ENCODE peak calls at places on chromosomes 6 and 20, in eight cellular contexts. N is thoracic aorta; R is right lobe of liver; T is cardiac muscle cell; D is heart right ventricle; W is naive thymus-derived CD4-positive, alpha-beta T cell; G is vagina; K is mesendoderm. O is an unnamed sample. For H3K27me3 and H3K36me3, the result is how much of the 10 kb centered on the place peaks cover.

GRCh38 chr20:17140894-17141293 is 85.9 kb upstream of the PCSK2 start:
- DNase-seq in N (no peak), R (no peak), T (no peak), D (no peak), W (no peak), G (no peak), K (no peak), O (no peak)

GRCh38 chr20:46127396-46128010 is 9.4 kb downstream of the CD40 start:
- DNase-seq in N (no peak), R (no peak), T (no peak), D (no peak), W (no peak), G (no peak), K (no peak), O (no peak)

GRCh38 chr6:108027594-108027993 is 46.9 kb downstream of the OSTM1 start:
- DNase-seq in N (no peak), R (no peak), T (peak), D (no peak), W (no peak), G (no peak), K (peak), O (no peak)

GRCh38 chr6:137015943-137016342 is 28.8 kb downstream of the IL20RA start:
- DNase-seq in N (no peak), R (no peak), T (no peak), D (no peak), W (no peak), G (no peak), K (no peak), O (no peak)

GRCh38 chr6:36911946-36912555 is 26.3 kb downstream of the C6orf89 start:
- DNase-seq in N (no peak), R (no peak), T (no peak), D (no peak), W (peak), G (no peak), K (no peak), O (no peak)

GRCh38 chr20:59598625-59599310 is 5.6 kb upstream of the PHACTR3 start:
- DNase-seq in N (no peak), R (peak), T (peak), D (peak), W (no peak), G (no peak), K (peak), O (no peak)

GRCh38 chr6:109165392-109165964 is 70.2 kb downstream of the CEP57L1 start:
- DNase-seq in N (no peak), R (no peak), T (peak), D (no peak), W (no peak), G (no peak), K (peak), O (no peak)

GRCh38 chr20:4320284-4320683 is 304.9 kb upstream of the RNF24 start:
- DNase-seq in N (no peak), R (no peak), T (no peak), D (no peak), W (no peak), G (no peak), K (no peak), O (no peak)

GRCh38 chr6:147949981-147950622 is 392.5 kb upstream of the SASH1 start:
- DNase-seq in N (no peak), R (no peak), T (peak), D (no peak), W (no peak), G (no peak), K (no peak), O (no peak)

GRCh38 chr20:41356951-41357350 is 9.7 kb downstream of the EMILIN3 start:
- DNase-seq in N (no peak), R (no peak), T (no peak), D (no peak), W (no peak), G (no peak), K (no peak), O (no peak)

GRCh38 chr6:147900191-147900830 is 391.8 kb downstream of the SAMD5 start:
- DNase-seq in N (no peak), R (no peak), T (no peak), D (no peak), W (no peak), G (no peak), K (peak), O (no peak)

GRCh38 chr6:134117409-134117808 is 65.0 kb upstream of the SLC2A12 start:
- DNase-seq in N (no peak), R (no peak), T (peak), D (no peak), W (no peak), G (no peak), K (no peak), O (no peak)

GRCh38 chr6:40251609-40252008 is 317.3 kb upstream of the MOCS1 start:
- DNase-seq in N (no peak), R (no peak), T (no peak), D (no peak), W (no peak), G (no peak), K (no peak), O (no peak)

GRCh38 chr6:105591053-105591452 is 188.2 kb upstream of the PREP start:
- DNase-seq in N (no peak), R (no peak), T (peak), D (no peak), W (no peak), G (no peak), K (peak), O (no peak)

GRCh38 chr20:3180319-3180718 is 7.0 kb upstream of the LZTS3 start:
- DNase-seq in N (no peak), R (peak), T (no peak), D (no peak), W (no peak), G (no peak), K (no peak), O (no peak)

GRCh38 chr20:11849270-11849920 is 68.3 kb upstream of the BTBD3 start:
- DNase-seq in N (no peak), R (no peak), T (peak), D (no peak), W (no peak), G (no peak), K (no peak), O (no peak)

GRCh38 chr6:10099648-10100047 is 315.2 kb downstream of the TFAP2A start:
- DNase-seq in N (no peak), R (no peak), T (no peak), D (no peak), W (no peak), G (no peak), K (no peak), O (no peak)

GRCh38 chr6:55040102-55040848 is 134.0 kb upstream of the HCRTR2 start:
- DNase-seq in N (no peak), R (no peak), T (peak), D (no peak), W (no peak), G (no peak), K (no peak), O (no peak)

GRCh38 chr6:139514819-139515218 is 140.4 kb upstream of the CITED2 start:
- DNase-seq in N (no peak), R (no peak), T (no peak), D (no peak), W (no peak), G (no peak), K (peak), O (no peak)

GRCh38 chr6:167058261-167058660 is 59.1 kb downstream of the CEP43 start:
- DNase-seq in N (no peak), R (no peak), T (peak), D (no peak), W (no peak), G (no peak), K (no peak), O (no peak)

GRCh38 chr20:37990571-37991151 is 42.6 kb downstream of the TTI1 start:
- DNase-seq in N (no peak), R (no peak), T (peak), D (peak), W (no peak), G (no peak), K (no peak), O (no peak)

GRCh38 chr20:44692932-44693476 is 22.2 kb upstream of the CCN5 start:
- DNase-seq in N (peak), R (no peak), T (peak), D (peak), W (no peak), G (no peak), K (peak), O (peak)

GRCh38 chr20:4064118-4064962 is 49.0 kb upstream of the RNF24 start:
- DNase-seq in N (peak), R (peak), T (peak), D (peak), W (no peak), G (no peak), K (peak), O (peak)

GRCh38 chr6:168968228-168968627 is 285.4 kb downstream of the THBS2 start:
- DNase-seq in N (no peak), R (no peak), T (peak), D (no peak), W (peak), G (no peak), K (peak), O (peak)

GRCh38 chr20:1935696-1936366 is 40.6 kb downstream of the SIRPA start:
- DNase-seq in N (no peak), R (peak), T (peak), D (peak), W (no peak), G (no peak), K (no peak), O (no peak)

GRCh38 chr20:4300921-4301320 is 285.6 kb upstream of the RNF24 start:
- DNase-seq in N (no peak), R (no peak), T (no peak), D (no peak), W (no peak), G (no peak), K (no peak), O (no peak)

GRCh38 chr20:57586370-57586793 is 25.5 kb downstream of the PCK1 start:
- DNase-seq in N (no peak), R (peak), T (no peak), D (no peak), W (no peak), G (no peak), K (no peak), O (no peak)

GRCh38 chr6:106381871-106382270 is 21.4 kb downstream of the CRYBG1 start:
- DNase-seq in N (no peak), R (no peak), T (no peak), D (no peak), W (no peak), G (no peak), K (no peak), O (no peak)

GRCh38 chr6:81785340-81785739 is 32.9 kb upstream of the TENT5A start:
- DNase-seq in N (no peak), R (no peak), T (no peak), D (no peak), W (no peak), G (no peak), K (no peak), O (no peak)

GRCh38 chr6:55957961-55958422 is 82.6 kb upstream of the BMP5 start:
- DNase-seq in N (no peak), R (no peak), T (peak), D (no peak), W (no peak), G (no peak), K (no peak), O (no peak)

GRCh38 chr20:22339946-22340345 is 244.4 kb downstream of the FOXA2 start:
- DNase-seq in N (no peak), R (no peak), T (no peak), D (no peak), W (no peak), G (no peak), K (no peak), O (no peak)

GRCh38 chr6:131728296-131728939 is 17.6 kb upstream of the CTAGE9 start:
- DNase-seq in N (no peak), R (no peak), T (no peak), D (no peak), W (no peak), G (no peak), K (no peak), O (no peak)

GRCh38 chr6:111057074-111057752 is 30.1 kb upstream of the SLC16A10 start:
- DNase-seq in N (no peak), R (no peak), T (peak), D (no peak), W (peak), G (no peak), K (peak), O (no peak)

GRCh38 chr20:9506964-9507369 is 7.4 kb upstream of the LAMP5 start:
- DNase-seq in N (no peak), R (no peak), T (no peak), D (peak), W (no peak), G (no peak), K (peak), O (no peak)

GRCh38 chr20:60365063-60365640 is 406.9 kb downstream of the CDH26 start:
- DNase-seq in N (no peak), R (no peak), T (no peak), D (no peak), W (no peak), G (no peak), K (peak), O (no peak)

GRCh38 chr6:11785953-11786579 is 7.5 kb upstream of the ADTRP start:
- DNase-seq in N (no peak), R (no peak), T (no peak), D (no peak), W (no peak), G (no peak), K (no peak), O (no peak)

GRCh38 chr6:128723667-128724066 is 159.3 kb upstream of the LAMA2 start:
- DNase-seq in N (no peak), R (no peak), T (no peak), D (no peak), W (no peak), G (no peak), K (no peak), O (no peak)

GRCh38 chr6:31300797-31301196 is 28.9 kb upstream of the HLA-C start:
- DNase-seq in N (no peak), R (no peak), T (no peak), D (no peak), W (no peak), G (no peak), K (no peak), O (no peak)

GRCh38 chr6:170447561-170447930 is 105.6 kb downstream of the PSMB1 start:
- DNase-seq in N (no peak), R (no peak), T (no peak), D (no peak), W (no peak), G (no peak), K (no peak), O (no peak)
- H3K27me3 ChIP-seq in N (under half), R (under half), T (under half), D (under half), W (under half), G (under half), K (under half), O (under half)

GRCh38 chr6:2949121-2949520 is 22.2 kb downstream of the SERPINB6 start:
- DNase-seq in N (no peak), R (no peak), T (no peak), D (no peak), W (no peak), G (no peak), K (no peak), O (no peak)
- H3K36me3 ChIP-seq in N (under half), R (under half), T (under half), D (under half), W (under half), G (under half), K (under half), O (under half)

GRCh38 chr20:25120462-25120861 is 38.5 kb upstream of the VSX1 start:
- DNase-seq in N (no peak), R (no peak), T (no peak), D (no peak), W (no peak), G (no peak), K (no peak), O (no peak)
- H3K27me3 ChIP-seq in N (under half), R (under half), T (under half), D (under half), W (under half), G (under half), K (under half), O (under half)

DNA sequence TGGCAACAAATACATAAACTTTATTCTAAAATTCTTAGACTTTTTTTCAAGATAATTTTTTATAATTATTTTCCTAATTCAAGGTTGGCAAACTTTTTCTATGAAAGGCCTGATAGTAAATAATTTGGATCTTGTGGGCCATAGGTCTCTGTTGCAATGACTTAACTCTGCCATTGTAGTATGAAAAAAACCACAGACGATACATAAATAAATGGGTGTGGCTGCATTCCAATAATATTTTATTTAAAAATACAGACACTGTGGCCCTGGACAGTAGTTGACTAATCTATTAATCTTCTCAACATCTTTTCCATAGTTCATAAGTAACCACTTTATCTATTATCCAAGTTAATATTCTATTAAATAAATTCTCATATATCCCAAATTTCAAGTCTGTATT is 281.1 kb downstream of the SYNE1 start:
- DNase-seq in N (no peak), R (no peak), T (no peak), D (no peak), W (no peak), G (no peak), K (no peak), O (no peak)
- H3K36me3 ChIP-seq in N (half or more), R (under half), T (half or more), D (under half), W (under half), G (under half), K (under half), O (under half)

DNA sequence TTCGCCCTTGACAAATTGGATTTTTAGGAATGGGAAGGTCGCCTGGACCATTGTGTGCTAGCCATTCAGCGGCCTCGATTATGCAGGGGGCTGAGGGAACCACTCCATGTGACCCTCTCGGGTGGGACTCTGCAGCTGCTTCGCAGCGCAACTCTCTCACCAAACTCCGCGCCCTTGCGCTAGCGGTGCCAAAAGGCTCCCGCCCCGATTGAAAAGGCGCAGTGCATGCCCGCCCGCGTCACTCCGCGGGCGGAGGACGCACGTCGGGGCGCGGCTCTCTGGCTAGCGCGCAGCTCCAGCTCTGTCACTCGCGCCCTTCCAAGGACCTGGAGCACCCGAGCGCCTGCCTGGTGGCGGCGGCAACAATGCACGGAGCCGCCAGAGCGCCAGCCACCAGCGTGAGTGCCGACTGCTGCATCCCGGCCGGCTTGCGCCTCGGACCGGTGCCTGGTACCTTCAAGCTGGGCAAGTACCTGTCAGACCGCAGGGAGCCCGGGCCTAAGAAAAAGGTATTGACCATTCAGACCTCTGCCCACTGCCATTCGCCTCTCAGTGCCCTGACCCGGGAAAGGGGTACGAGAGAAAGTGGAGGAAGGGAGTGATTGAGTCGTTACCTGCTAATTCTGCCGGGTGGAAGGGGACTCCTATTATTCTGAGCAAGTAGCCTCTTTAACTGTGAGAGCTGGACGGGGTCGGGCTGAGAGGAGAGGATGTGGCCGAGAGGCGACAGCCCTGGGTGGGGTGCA is at the start of gene PRDM13:
- DNase-seq in N (no peak), R (no peak), T (no peak), D (no peak), W (no peak), G (no peak), K (peak), O (no peak)
- H3K27me3 ChIP-seq in N (half or more), R (half or more), T (half or more), D (under half), W (under half), G (half or more), K (half or more), O (under half)

GRCh38 chr6:43524483-43524961 is 7.6 kb downstream of the POLR1C start:
- DNase-seq in N (no peak), R (no peak), T (no peak), D (no peak), W (no peak), G (no peak), K (no peak), O (no peak)
- H3K36me3 ChIP-seq in N (half or more), R (under half), T (half or more), D (under half), W (half or more), G (under half), K (under half), O (under half)

DNA sequence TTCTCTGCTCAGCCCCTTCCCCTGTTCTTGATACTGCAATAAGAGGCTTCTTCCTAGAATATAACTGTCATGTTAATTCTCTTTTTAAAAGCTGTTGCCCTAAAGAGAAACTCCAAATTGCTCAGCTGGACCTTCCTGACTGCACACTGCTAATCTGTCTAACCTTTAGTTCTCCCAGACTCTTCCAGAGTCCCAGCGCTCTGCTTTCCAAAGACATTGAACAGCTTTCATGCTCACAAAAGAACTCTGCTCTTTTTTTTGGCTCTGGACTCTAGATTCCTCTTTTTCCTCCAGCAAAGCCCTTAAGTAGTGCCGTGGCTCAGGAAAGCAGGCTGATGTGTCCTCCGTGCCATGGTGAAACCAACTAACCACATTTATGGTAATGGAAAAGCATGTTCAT is 356.6 kb upstream of the RSPO3 start:
- DNase-seq in N (no peak), R (no peak), T (no peak), D (no peak), W (no peak), G (no peak), K (no peak), O (no peak)
- H3K27me3 ChIP-seq in N (under half), R (under half), T (under half), D (under half), W (under half), G (under half), K (under half), O (under half)

O was measured in tibial nerve.